ENCODE peak calls at places on chromosomes 11 and 22, in eight cellular contexts. One of them, this sample, is unnamed.

GRCh38 chr11:130162733-130163132 is 3.2 kb downstream of the ST14 start:
- DNase-seq in thoracic aorta: no peak
- DNase-seq in sigmoid colon: no peak
- DNase-seq in SHP77 treated with DMSO at 0.1 percent for 48 hours: no peak
- DNase-seq in ELF-1: no peak
- DNase-seq in NCI-H1105 treated with DMSO at 0.1 percent for 48 hours: no peak
- DNase-seq in neuronal stem cell: no peak
- DNase-seq in brain microvascular endothelial cell: no peak
- DNase-seq in this sample: no peak

GRCh38 chr11:84249344-84250135 is 963.4 kb upstream of the CCDC90B start:
- DNase-seq in thoracic aorta: no peak
- DNase-seq in sigmoid colon: no peak
- DNase-seq in SHP77 treated with DMSO at 0.1 percent for 48 hours: no peak
- DNase-seq in ELF-1: no peak
- DNase-seq in NCI-H1105 treated with DMSO at 0.1 percent for 48 hours: no peak
- DNase-seq in neuronal stem cell: no peak
- DNase-seq in brain microvascular endothelial cell: no peak
- DNase-seq in this sample: peak

GRCh38 chr11:10543782-10544181 is 2.8 kb upstream of the RNF141 start:
- DNase-seq in thoracic aorta: no peak
- DNase-seq in sigmoid colon: no peak
- DNase-seq in SHP77 treated with DMSO at 0.1 percent for 48 hours: no peak
- DNase-seq in ELF-1: no peak
- DNase-seq in NCI-H1105 treated with DMSO at 0.1 percent for 48 hours: no peak
- DNase-seq in neuronal stem cell: no peak
- DNase-seq in brain microvascular endothelial cell: no peak
- DNase-seq in this sample: no peak

GRCh38 chr22:29302402-29302680 is 4.1 kb upstream of the GAS2L1 start:
- DNase-seq in thoracic aorta: no peak
- DNase-seq in sigmoid colon: no peak
- DNase-seq in SHP77 treated with DMSO at 0.1 percent for 48 hours: no peak
- DNase-seq in ELF-1: no peak
- DNase-seq in NCI-H1105 treated with DMSO at 0.1 percent for 48 hours: no peak
- DNase-seq in neuronal stem cell: no peak
- DNase-seq in brain microvascular endothelial cell: no peak
- DNase-seq in this sample: no peak

GRCh38 chr11:77082838-77083552 is 16.2 kb downstream of the CAPN5 start:
- DNase-seq in thoracic aorta: no peak
- DNase-seq in sigmoid colon: peak
- DNase-seq in SHP77 treated with DMSO at 0.1 percent for 48 hours: no peak
- DNase-seq in ELF-1: peak
- DNase-seq in NCI-H1105 treated with DMSO at 0.1 percent for 48 hours: no peak
- DNase-seq in neuronal stem cell: no peak
- DNase-seq in brain microvascular endothelial cell: peak
- DNase-seq in this sample: no peak

GRCh38 chr11:75475767-75476650 is 43.0 kb upstream of the KLHL35 start:
- DNase-seq in thoracic aorta: no peak
- DNase-seq in sigmoid colon: no peak
- DNase-seq in SHP77 treated with DMSO at 0.1 percent for 48 hours: no peak
- DNase-seq in ELF-1: no peak
- DNase-seq in NCI-H1105 treated with DMSO at 0.1 percent for 48 hours: no peak
- DNase-seq in neuronal stem cell: no peak
- DNase-seq in brain microvascular endothelial cell: peak
- DNase-seq in this sample: no peak

GRCh38 chr11:115193931-115194797 is 310.1 kb downstream of the CADM1 start:
- DNase-seq in thoracic aorta: no peak
- DNase-seq in sigmoid colon: no peak
- DNase-seq in SHP77 treated with DMSO at 0.1 percent for 48 hours: no peak
- DNase-seq in ELF-1: peak
- DNase-seq in NCI-H1105 treated with DMSO at 0.1 percent for 48 hours: no peak
- DNase-seq in neuronal stem cell: no peak
- DNase-seq in brain microvascular endothelial cell: no peak
- DNase-seq in this sample: no peak

GRCh38 chr11:64876226-64876750 is 2.1 kb downstream of the EHD1 start:
- DNase-seq in thoracic aorta: no peak
- DNase-seq in sigmoid colon: no peak
- DNase-seq in SHP77 treated with DMSO at 0.1 percent for 48 hours: no peak
- DNase-seq in ELF-1: no peak
- DNase-seq in NCI-H1105 treated with DMSO at 0.1 percent for 48 hours: no peak
- DNase-seq in neuronal stem cell: no peak
- DNase-seq in brain microvascular endothelial cell: no peak
- DNase-seq in this sample: no peak

GRCh38 chr22:41285441-41285819 is 557 bp downstream of the RANGAP1 start:
- DNase-seq in thoracic aorta: peak
- DNase-seq in sigmoid colon: peak
- DNase-seq in SHP77 treated with DMSO at 0.1 percent for 48 hours: peak
- DNase-seq in ELF-1: peak
- DNase-seq in NCI-H1105 treated with DMSO at 0.1 percent for 48 hours: peak
- DNase-seq in neuronal stem cell: peak
- DNase-seq in brain microvascular endothelial cell: peak
- DNase-seq in this sample: peak

GRCh38 chr11:115760528-115760837 is 256.3 kb upstream of the CADM1 start:
- DNase-seq in thoracic aorta: no peak
- DNase-seq in sigmoid colon: peak
- DNase-seq in SHP77 treated with DMSO at 0.1 percent for 48 hours: no peak
- DNase-seq in ELF-1: no peak
- DNase-seq in NCI-H1105 treated with DMSO at 0.1 percent for 48 hours: no peak
- DNase-seq in neuronal stem cell: peak
- DNase-seq in brain microvascular endothelial cell: no peak
- DNase-seq in this sample: no peak

GRCh38 chr22:43476341-43476740 is 64.5 kb downstream of the MPPED1 start:
- DNase-seq in thoracic aorta: no peak
- DNase-seq in sigmoid colon: no peak
- DNase-seq in SHP77 treated with DMSO at 0.1 percent for 48 hours: no peak
- DNase-seq in ELF-1: peak
- DNase-seq in NCI-H1105 treated with DMSO at 0.1 percent for 48 hours: no peak
- DNase-seq in neuronal stem cell: no peak
- DNase-seq in brain microvascular endothelial cell: no peak
- DNase-seq in this sample: no peak

GRCh38 chr11:94243571-94244229 is 60.7 kb upstream of the IZUMO1R start:
- DNase-seq in thoracic aorta: no peak
- DNase-seq in sigmoid colon: no peak
- DNase-seq in SHP77 treated with DMSO at 0.1 percent for 48 hours: no peak
- DNase-seq in ELF-1: no peak
- DNase-seq in NCI-H1105 treated with DMSO at 0.1 percent for 48 hours: no peak
- DNase-seq in neuronal stem cell: no peak
- DNase-seq in brain microvascular endothelial cell: no peak
- DNase-seq in this sample: no peak

GRCh38 chr11:110094298-110095073 is 1.3 kb downstream of the ZC3H12C start:
- DNase-seq in thoracic aorta: no peak
- DNase-seq in sigmoid colon: no peak
- DNase-seq in SHP77 treated with DMSO at 0.1 percent for 48 hours: no peak
- DNase-seq in ELF-1: no peak
- DNase-seq in NCI-H1105 treated with DMSO at 0.1 percent for 48 hours: no peak
- DNase-seq in neuronal stem cell: no peak
- DNase-seq in brain microvascular endothelial cell: no peak
- DNase-seq in this sample: no peak

GRCh38 chr11:47616726-47617416 is 22.7 kb upstream of the C1QTNF4 start:
- DNase-seq in thoracic aorta: no peak
- DNase-seq in sigmoid colon: peak
- DNase-seq in SHP77 treated with DMSO at 0.1 percent for 48 hours: peak
- DNase-seq in ELF-1: peak
- DNase-seq in NCI-H1105 treated with DMSO at 0.1 percent for 48 hours: peak
- DNase-seq in neuronal stem cell: no peak
- DNase-seq in brain microvascular endothelial cell: peak
- DNase-seq in this sample: peak

GRCh38 chr11:73172992-73173656 is 31.0 kb upstream of the FCHSD2 start:
- DNase-seq in thoracic aorta: no peak
- DNase-seq in sigmoid colon: peak
- DNase-seq in SHP77 treated with DMSO at 0.1 percent for 48 hours: no peak
- DNase-seq in ELF-1: peak
- DNase-seq in NCI-H1105 treated with DMSO at 0.1 percent for 48 hours: no peak
- DNase-seq in neuronal stem cell: no peak
- DNase-seq in brain microvascular endothelial cell: no peak
- DNase-seq in this sample: no peak

GRCh38 chr11:113880966-113881365 is 5.6 kb upstream of the USP28 start:
- DNase-seq in thoracic aorta: no peak
- DNase-seq in sigmoid colon: no peak
- DNase-seq in SHP77 treated with DMSO at 0.1 percent for 48 hours: no peak
- DNase-seq in ELF-1: no peak
- DNase-seq in NCI-H1105 treated with DMSO at 0.1 percent for 48 hours: no peak
- DNase-seq in neuronal stem cell: no peak
- DNase-seq in brain microvascular endothelial cell: no peak
- DNase-seq in this sample: no peak

GRCh38 chr11:64204464-64204989 is 2.0 kb upstream of the FERMT3 start:
- DNase-seq in thoracic aorta: no peak
- DNase-seq in sigmoid colon: peak
- DNase-seq in SHP77 treated with DMSO at 0.1 percent for 48 hours: peak
- DNase-seq in ELF-1: peak
- DNase-seq in NCI-H1105 treated with DMSO at 0.1 percent for 48 hours: peak
- DNase-seq in neuronal stem cell: peak
- DNase-seq in brain microvascular endothelial cell: peak
- DNase-seq in this sample: peak

GRCh38 chr11:122779047-122779629 is 59.2 kb upstream of the CRTAM start:
- DNase-seq in thoracic aorta: no peak
- DNase-seq in sigmoid colon: no peak
- DNase-seq in SHP77 treated with DMSO at 0.1 percent for 48 hours: no peak
- DNase-seq in ELF-1: peak
- DNase-seq in NCI-H1105 treated with DMSO at 0.1 percent for 48 hours: no peak
- DNase-seq in neuronal stem cell: no peak
- DNase-seq in brain microvascular endothelial cell: no peak
- DNase-seq in this sample: no peak

GRCh38 chr11:121318848-121319834 is 26.6 kb downstream of the SC5D start:
- DNase-seq in thoracic aorta: no peak
- DNase-seq in sigmoid colon: no peak
- DNase-seq in SHP77 treated with DMSO at 0.1 percent for 48 hours: peak
- DNase-seq in ELF-1: peak
- DNase-seq in NCI-H1105 treated with DMSO at 0.1 percent for 48 hours: peak
- DNase-seq in neuronal stem cell: peak
- DNase-seq in brain microvascular endothelial cell: peak
- DNase-seq in this sample: peak

GRCh38 chr11:16946477-16947282 is 67.5 kb downstream of the PLEKHA7 start:
- DNase-seq in thoracic aorta: no peak
- DNase-seq in sigmoid colon: no peak
- DNase-seq in SHP77 treated with DMSO at 0.1 percent for 48 hours: no peak
- DNase-seq in ELF-1: no peak
- DNase-seq in NCI-H1105 treated with DMSO at 0.1 percent for 48 hours: peak
- DNase-seq in neuronal stem cell: no peak
- DNase-seq in brain microvascular endothelial cell: no peak
- DNase-seq in this sample: no peak

GRCh38 chr11:11567862-11568650 is 53.7 kb downstream of the GALNT18 start:
- DNase-seq in thoracic aorta: no peak
- DNase-seq in sigmoid colon: peak
- DNase-seq in SHP77 treated with DMSO at 0.1 percent for 48 hours: no peak
- DNase-seq in ELF-1: no peak
- DNase-seq in NCI-H1105 treated with DMSO at 0.1 percent for 48 hours: no peak
- DNase-seq in neuronal stem cell: no peak
- DNase-seq in brain microvascular endothelial cell: no peak
- DNase-seq in this sample: no peak

GRCh38 chr11:27693398-27693797 is 6.9 kb downstream of the BDNF start:
- DNase-seq in thoracic aorta: no peak
- DNase-seq in sigmoid colon: no peak
- DNase-seq in SHP77 treated with DMSO at 0.1 percent for 48 hours: no peak
- DNase-seq in ELF-1: no peak
- DNase-seq in NCI-H1105 treated with DMSO at 0.1 percent for 48 hours: no peak
- DNase-seq in neuronal stem cell: no peak
- DNase-seq in brain microvascular endothelial cell: no peak
- DNase-seq in this sample: no peak

GRCh38 chr11:2528301-2529050 is 83.7 kb downstream of the KCNQ1 start:
- DNase-seq in thoracic aorta: no peak
- DNase-seq in sigmoid colon: no peak
- DNase-seq in SHP77 treated with DMSO at 0.1 percent for 48 hours: no peak
- DNase-seq in ELF-1: no peak
- DNase-seq in NCI-H1105 treated with DMSO at 0.1 percent for 48 hours: no peak
- DNase-seq in neuronal stem cell: no peak
- DNase-seq in brain microvascular endothelial cell: no peak
- DNase-seq in this sample: no peak

GRCh38 chr11:69696749-69697488 is 6.9 kb downstream of the FGF19 start:
- DNase-seq in thoracic aorta: no peak
- DNase-seq in sigmoid colon: peak
- DNase-seq in SHP77 treated with DMSO at 0.1 percent for 48 hours: peak
- DNase-seq in ELF-1: no peak
- DNase-seq in NCI-H1105 treated with DMSO at 0.1 percent for 48 hours: no peak
- DNase-seq in neuronal stem cell: no peak
- DNase-seq in brain microvascular endothelial cell: no peak
- DNase-seq in this sample: no peak

GRCh38 chr22:28791124-28791523 is 9.2 kb downstream of the XBP1 start:
- DNase-seq in thoracic aorta: no peak
- DNase-seq in sigmoid colon: no peak
- DNase-seq in SHP77 treated with DMSO at 0.1 percent for 48 hours: no peak
- DNase-seq in ELF-1: no peak
- DNase-seq in NCI-H1105 treated with DMSO at 0.1 percent for 48 hours: no peak
- DNase-seq in neuronal stem cell: no peak
- DNase-seq in brain microvascular endothelial cell: no peak
- DNase-seq in this sample: no peak

GRCh38 chr11:1728931-1729691 is 21.3 kb downstream of the IFITM10 start:
- DNase-seq in thoracic aorta: no peak
- DNase-seq in sigmoid colon: no peak
- DNase-seq in SHP77 treated with DMSO at 0.1 percent for 48 hours: no peak
- DNase-seq in ELF-1: no peak
- DNase-seq in NCI-H1105 treated with DMSO at 0.1 percent for 48 hours: no peak
- DNase-seq in neuronal stem cell: no peak
- DNase-seq in brain microvascular endothelial cell: no peak
- DNase-seq in this sample: no peak

GRCh38 chr22:30955153-30955552 is 13.4 kb downstream of the MORC2 start:
- DNase-seq in thoracic aorta: no peak
- DNase-seq in sigmoid colon: no peak
- DNase-seq in SHP77 treated with DMSO at 0.1 percent for 48 hours: no peak
- DNase-seq in ELF-1: no peak
- DNase-seq in NCI-H1105 treated with DMSO at 0.1 percent for 48 hours: no peak
- DNase-seq in neuronal stem cell: no peak
- DNase-seq in brain microvascular endothelial cell: no peak
- DNase-seq in this sample: no peak

GRCh38 chr22:47357493-47357892 is 595.0 kb downstream of the TBC1D22A start:
- DNase-seq in thoracic aorta: no peak
- DNase-seq in sigmoid colon: no peak
- DNase-seq in SHP77 treated with DMSO at 0.1 percent for 48 hours: no peak
- DNase-seq in ELF-1: no peak
- DNase-seq in NCI-H1105 treated with DMSO at 0.1 percent for 48 hours: no peak
- DNase-seq in neuronal stem cell: no peak
- DNase-seq in brain microvascular endothelial cell: no peak
- DNase-seq in this sample: no peak

GRCh38 chr11:61587541-61587941 is 6.7 kb upstream of the SYT7 start:
- DNase-seq in thoracic aorta: no peak
- DNase-seq in sigmoid colon: peak
- DNase-seq in SHP77 treated with DMSO at 0.1 percent for 48 hours: no peak
- DNase-seq in ELF-1: peak
- DNase-seq in NCI-H1105 treated with DMSO at 0.1 percent for 48 hours: no peak
- DNase-seq in neuronal stem cell: peak
- DNase-seq in brain microvascular endothelial cell: no peak
- DNase-seq in this sample: no peak

GRCh38 chr11:72773291-72773690 is 20.6 kb downstream of the STARD10 start:
- DNase-seq in thoracic aorta: no peak
- DNase-seq in sigmoid colon: peak
- DNase-seq in SHP77 treated with DMSO at 0.1 percent for 48 hours: peak
- DNase-seq in ELF-1: peak
- DNase-seq in NCI-H1105 treated with DMSO at 0.1 percent for 48 hours: no peak
- DNase-seq in neuronal stem cell: no peak
- DNase-seq in brain microvascular endothelial cell: peak
- DNase-seq in this sample: peak

GRCh38 chr11:65720237-65720934 is at the start of gene RNASEH2C:
- DNase-seq in thoracic aorta: peak
- DNase-seq in sigmoid colon: peak
- DNase-seq in SHP77 treated with DMSO at 0.1 percent for 48 hours: peak
- DNase-seq in ELF-1: peak
- DNase-seq in NCI-H1105 treated with DMSO at 0.1 percent for 48 hours: peak
- DNase-seq in neuronal stem cell: peak
- DNase-seq in brain microvascular endothelial cell: peak
- DNase-seq in this sample: peak

GRCh38 chr22:43878831-43879550 is 12.8 kb downstream of the PNPLA5 start:
- DNase-seq in thoracic aorta: no peak
- DNase-seq in sigmoid colon: peak
- DNase-seq in SHP77 treated with DMSO at 0.1 percent for 48 hours: no peak
- DNase-seq in ELF-1: no peak
- DNase-seq in NCI-H1105 treated with DMSO at 0.1 percent for 48 hours: no peak
- DNase-seq in neuronal stem cell: no peak
- DNase-seq in brain microvascular endothelial cell: no peak
- DNase-seq in this sample: no peak

GRCh38 chr11:38296211-38296776 is 1698.3 kb upstream of the RAG2 start:
- DNase-seq in thoracic aorta: no peak
- DNase-seq in sigmoid colon: no peak
- DNase-seq in SHP77 treated with DMSO at 0.1 percent for 48 hours: no peak
- DNase-seq in ELF-1: no peak
- DNase-seq in NCI-H1105 treated with DMSO at 0.1 percent for 48 hours: no peak
- DNase-seq in neuronal stem cell: no peak
- DNase-seq in brain microvascular endothelial cell: no peak
- DNase-seq in this sample: no peak

GRCh38 chr22:49103314-49104052 is 724.2 kb downstream of the BRD1 start:
- DNase-seq in thoracic aorta: no peak
- DNase-seq in sigmoid colon: peak
- DNase-seq in SHP77 treated with DMSO at 0.1 percent for 48 hours: peak
- DNase-seq in ELF-1: no peak
- DNase-seq in NCI-H1105 treated with DMSO at 0.1 percent for 48 hours: peak
- DNase-seq in neuronal stem cell: no peak
- DNase-seq in brain microvascular endothelial cell: no peak
- DNase-seq in this sample: no peak